ENCODE peak calls at places on chromosomes 12 and 14, in five cellular contexts. V is neuronal stem cell; N is CD8-positive, alpha-beta T cell; A is ovary; F is BE2C. L is an unnamed sample.
A peak's percentile ranks its signal among the peaks of the same experiment; 100 is the strongest.

GRCh38 chr14:34359423-34360120 is 102.5 kb downstream of the SPTSSA start:
- DNase-seq in V (no peak), N (no peak), A (no peak), F (peak; percentile 12), L (no peak)

GRCh38 chr14:31568151-31568550 is 6.9 kb downstream of the NUBPL start:
- DNase-seq in V (no peak), N (no peak), A (no peak), F (no peak), L (no peak)

GRCh38 chr12:124545508-124546418 is 21.6 kb downstream of the NCOR2 start:
- DNase-seq in V (no peak), N (peak; percentile 25), A (peak; percentile 44), F (no peak), L (no peak)

GRCh38 chr14:53010193-53010592 is 59.3 kb upstream of the FERMT2 start:
- DNase-seq in V (no peak), N (no peak), A (no peak), F (no peak), L (no peak)

GRCh38 chr14:37124617-37125016 is 47.8 kb downstream of the SLC25A21 start:
- DNase-seq in V (no peak), N (no peak), A (no peak), F (no peak), L (no peak)

GRCh38 chr12:70031046-70031445 is 206.0 kb downstream of the MYRFL start:
- DNase-seq in V (no peak), N (no peak), A (no peak), F (no peak), L (no peak)

GRCh38 chr12:78192979-78193378 is 362.3 kb downstream of the NAV3 start:
- DNase-seq in V (no peak), N (no peak), A (no peak), F (no peak), L (no peak)

GRCh38 chr12:85057370-85057963 is 21.3 kb downstream of the LRRIQ1 start:
- DNase-seq in V (peak; percentile 62), N (peak; percentile 11), A (no peak), F (peak; percentile 57), L (peak; percentile 68)

GRCh38 chr12:114812858-114813761 is 129.1 kb upstream of the TBX3 start:
- DNase-seq in V (peak; percentile 59), N (no peak), A (peak; percentile 32), F (no peak), L (peak; percentile 56)

GRCh38 chr14:93090826-93091583 is 24.7 kb downstream of the ITPK1 start:
- DNase-seq in V (no peak), N (no peak), A (peak; percentile 59), F (peak; percentile 78), L (peak; percentile 31)

GRCh38 chr12:112308652-112309051 is 73.6 kb downstream of the HECTD4 start:
- DNase-seq in V (no peak), N (no peak), A (no peak), F (no peak), L (no peak)

GRCh38 chr12:5963515-5963914 is 18.5 kb upstream of the ANO2 start:
- DNase-seq in V (no peak), N (no peak), A (no peak), F (no peak), L (no peak)

GRCh38 chr12:12800406-12801180 is 12.6 kb upstream of the DDX47 start:
- DNase-seq in V (no peak), N (no peak), A (no peak), F (no peak), L (no peak)

GRCh38 chr14:76395161-76395560 is 19.2 kb downstream of the ESRRB start:
- DNase-seq in V (no peak), N (no peak), A (no peak), F (no peak), L (no peak)

GRCh38 chr12:131210506-131211278 is 257.0 kb downstream of the ADGRD1 start:
- DNase-seq in V (no peak), N (no peak), A (no peak), F (no peak), L (no peak)

GRCh38 chr12:132109741-132110140 is 34.4 kb downstream of the DDX51 start:
- DNase-seq in V (no peak), N (no peak), A (no peak), F (no peak), L (no peak)

GRCh38 chr12:68963456-68963859 is 30.5 kb upstream of the CPM start:
- DNase-seq in V (no peak), N (no peak), A (no peak), F (no peak), L (peak; percentile 74)

GRCh38 chr14:65637780-65638179 is 225.2 kb downstream of the FUT8 start:
- DNase-seq in V (no peak), N (peak; percentile 17), A (no peak), F (no peak), L (peak; percentile 5)

GRCh38 chr12:49489720-49490119 is 49.1 kb upstream of the KCNH3 start:
- DNase-seq in V (no peak), N (no peak), A (no peak), F (no peak), L (peak; percentile 81)

GRCh38 chr14:88518592-88519512 is 36.0 kb downstream of the PTPN21 start:
- DNase-seq in V (no peak), N (no peak), A (no peak), F (no peak), L (no peak)

GRCh38 chr12:234891-235415 is 21.0 kb upstream of the SLC6A12 start:
- DNase-seq in V (no peak), N (no peak), A (no peak), F (no peak), L (no peak)

GRCh38 chr12:85504164-85504563 is 224.1 kb downstream of the ALX1 start:
- DNase-seq in V (no peak), N (no peak), A (no peak), F (no peak), L (no peak)

GRCh38 chr14:74652541-74652940 is 40.5 kb upstream of the LTBP2 start:
- DNase-seq in V (no peak), N (no peak), A (no peak), F (peak; percentile 34), L (no peak)

GRCh38 chr12:64172143-64172970 is 49.7 kb downstream of the KICS2 start:
- DNase-seq in V (no peak), N (no peak), A (no peak), F (no peak), L (no peak)

GRCh38 chr12:10363922-10364838 is 25.7 kb downstream of the KLRK1 start:
- DNase-seq in V (no peak), N (no peak), A (peak; percentile 67), F (no peak), L (peak; percentile 30)

GRCh38 chr12:113310489-113310888 is 24.4 kb downstream of the SLC8B1 start:
- DNase-seq in V (no peak), N (no peak), A (no peak), F (no peak), L (no peak)

GRCh38 chr12:122399592-122400373 is 22.7 kb downstream of the CLIP1 start:
- DNase-seq in V (peak; percentile 63), N (peak; percentile 50), A (peak; percentile 58), F (peak; percentile 59), L (peak; percentile 86)

GRCh38 chr12:6372403-6373003 is 2.9 kb downstream of the SCNN1A start:
- DNase-seq in V (no peak), N (no peak), A (no peak), F (no peak), L (no peak)

GRCh38 chr12:94686834-94687628 is 36.7 kb upstream of the TMCC3 start:
- DNase-seq in V (no peak), N (no peak), A (no peak), F (no peak), L (no peak)

GRCh38 chr12:532908-533565 is 73.3 kb downstream of the B4GALNT3 start:
- DNase-seq in V (no peak), N (no peak), A (no peak), F (no peak), L (peak; percentile 24)

GRCh38 chr14:34987180-34987579 is 4.4 kb downstream of the SRP54 start:
- DNase-seq in V (no peak), N (no peak), A (no peak), F (no peak), L (no peak)

GRCh38 chr14:83520837-83521236 is 1987.2 kb upstream of the SEL1L start:
- DNase-seq in V (no peak), N (no peak), A (no peak), F (peak; percentile 28), L (peak; percentile 7)

GRCh38 chr12:28114488-28114887 is 75.8 kb upstream of the CCDC91 start:
- DNase-seq in V (no peak), N (no peak), A (no peak), F (no peak), L (no peak)

DNA sequence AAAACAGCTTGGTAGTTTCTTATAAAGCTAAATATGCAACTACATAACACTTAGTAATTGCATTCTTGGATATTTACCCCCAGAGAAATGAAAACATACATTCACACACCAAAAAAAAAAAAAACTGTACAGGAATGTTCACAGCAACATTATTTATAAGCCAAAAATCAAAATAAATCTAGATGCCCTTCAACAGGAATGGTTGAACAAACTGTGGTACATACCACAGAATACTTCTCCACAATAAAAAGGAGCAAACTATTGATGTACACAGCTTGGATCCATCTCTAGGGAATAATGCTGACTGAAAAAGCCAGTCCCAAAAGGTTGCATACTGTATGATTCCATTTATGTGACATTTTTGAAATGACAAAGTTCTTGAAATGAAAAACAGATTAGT is 62.1 kb upstream of the SLC38A4 start:
- DNase-seq in V (no peak), N (no peak), A (no peak), F (no peak), L (no peak)
- H3K4me1 ChIP-seq in V (no peaks in the 10 kb centered on the region), N (no peaks in the 10 kb centered on the region), A (no peaks in the 10 kb centered on the region), F (no peaks in the 10 kb centered on the region), L (no peaks in the 10 kb centered on the region)

GRCh38 chr12:8076357-8076756 is 5.7 kb upstream of the NECAP1 start:
- DNase-seq in V (no peak), N (no peak), A (no peak), F (no peak), L (no peak)
- H3K4me1 ChIP-seq in V (peaks cover 2% of the 10 kb centered on the region), N (peaks cover 20% of the 10 kb centered on the region), A (no peaks in the 10 kb centered on the region), F (peaks cover 15% of the 10 kb centered on the region), L (peaks cover 4% of the 10 kb centered on the region)

DNA sequence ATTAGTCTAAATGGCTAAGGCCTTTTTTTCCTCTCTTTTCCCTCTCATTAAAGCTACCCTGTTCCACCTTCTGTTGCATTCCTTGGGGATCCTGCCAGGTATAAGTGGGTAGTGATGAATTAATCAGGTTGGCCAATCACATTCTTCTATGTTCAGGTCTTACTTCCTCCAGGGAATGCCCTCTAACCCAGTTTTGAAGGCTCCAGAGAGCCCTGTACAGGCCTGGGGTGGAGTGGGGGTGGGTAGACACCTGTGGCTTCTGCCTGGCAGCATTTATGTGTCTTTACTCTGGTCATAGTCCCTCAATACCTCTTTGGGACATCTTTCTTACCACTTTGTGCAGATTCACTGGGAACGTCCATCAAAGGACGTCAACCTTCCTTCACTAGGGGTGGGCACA is 28.4 kb downstream of the HSPB8 start:
- DNase-seq in V (no peak), N (no peak), A (no peak), F (no peak), L (no peak)
- H3K4me1 ChIP-seq in V (no peaks in the 10 kb centered on the region), N (no peaks in the 10 kb centered on the region), A (no peaks in the 10 kb centered on the region), F (no peaks in the 10 kb centered on the region), L (peaks cover 13% of the 10 kb centered on the region)

DNA sequence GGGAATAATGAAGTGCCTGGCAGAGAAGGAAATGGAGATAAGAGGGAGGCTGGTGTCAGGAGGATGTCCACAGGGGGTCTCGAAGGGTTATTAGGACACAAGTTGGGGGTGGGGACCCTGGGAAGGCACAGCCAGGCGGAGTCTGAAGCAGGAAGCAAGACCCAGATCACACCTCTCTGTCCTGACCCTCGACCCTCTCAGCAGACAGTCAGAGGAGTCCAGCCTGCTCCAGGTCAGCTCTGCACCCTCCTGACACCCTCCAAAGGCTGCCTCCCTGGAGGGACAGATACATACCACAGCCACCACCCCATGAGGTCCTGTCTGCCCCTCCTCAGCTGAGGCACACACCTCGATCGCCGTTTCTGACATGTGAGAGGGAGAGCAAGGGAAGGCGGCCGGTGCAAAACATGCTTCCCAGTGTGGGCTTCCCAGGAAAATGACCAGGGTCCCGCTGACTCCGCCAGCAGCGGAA is 9.0 kb downstream of the BCL11B start:
- DNase-seq in V (no peak), N (peak; percentile 24), A (no peak), F (no peak), L (no peak)
- H3K4me1 ChIP-seq in V (no peaks in the 10 kb centered on the region), N (peaks cover 72% of the 10 kb centered on the region), A (no peaks in the 10 kb centered on the region), F (no peaks in the 10 kb centered on the region), L (peaks cover 4% of the 10 kb centered on the region)